ENCODE peak calls at places on chromosome 22, in seven cellular contexts. R is uterus, P is stomach, U is HCT116, J is A549, W is heart left ventricle, D is endothelial cell of umbilical vein. G is an unnamed sample.

GRCh38 chr22:26542831-26543230 is 30.6 kb upstream of the TFIP11 start:
- DNase-seq in D (no peak), U (no peak), P (no peak), R (no peak), W (no peak), J (no peak), G (no peak)

GRCh38 chr22:22687638-22688500 is 43.5 kb downstream of the GGTLC2 start:
- DNase-seq in J (peak), U (no peak), P (peak), D (peak), W (no peak), R (peak), G (no peak)

GRCh38 chr22:27639180-27640086 is 162.1 kb downstream of the MN1 start:
- DNase-seq in D (no peak), J (no peak), R (no peak), W (no peak), U (no peak), P (no peak), G (no peak)

GRCh38 chr22:24054356-24054755 is 43.3 kb downstream of the CABIN1 start:
- DNase-seq in P (no peak), U (no peak), W (no peak), D (no peak), J (no peak), R (no peak), G (no peak)

GRCh38 chr22:44931077-44931540 is 78.7 kb downstream of the PHF21B start:
- DNase-seq in J (no peak), P (no peak), U (no peak), W (peak), D (no peak), R (peak), G (no peak)

GRCh38 chr22:46758867-46759290 is 3.6 kb upstream of the TBC1D22A start:
- DNase-seq in U (peak), P (peak), D (peak), J (peak), W (no peak), R (no peak), G (no peak)

GRCh38 chr22:37906364-37907008 is 389 bp downstream of the MICALL1 start:
- DNase-seq in W (no peak), U (no peak), J (no peak), P (no peak), R (peak), D (no peak), G (peak)

GRCh38 chr22:45997077-45997774 is 20.3 kb upstream of the WNT7B start:
- DNase-seq in U (no peak), J (no peak), R (peak), P (peak), W (peak), D (peak), G (no peak)

GRCh38 chr22:27990879-27991278 is 71.8 kb upstream of the PITPNB start:
- DNase-seq in D (peak), J (peak), R (peak), W (peak), U (peak), P (peak), G (no peak)

GRCh38 chr22:48955351-48956311 is 872.0 kb downstream of the BRD1 start:
- DNase-seq in D (no peak), W (no peak), J (no peak), P (peak), R (peak), U (no peak), G (no peak)

GRCh38 chr22:38177926-38178604 is 3.6 kb downstream of the PLA2G6 start:
- DNase-seq in D (peak), U (peak), P (peak), W (peak), R (peak), J (peak), G (no peak)

GRCh38 chr22:45064313-45065268 is 54.8 kb upstream of the PHF21B start:
- DNase-seq in P (no peak), J (no peak), R (no peak), W (no peak), D (no peak), U (no peak), G (peak)

GRCh38 chr22:41544671-41545476 is 604 bp upstream of the POLR3H start:
- DNase-seq in P (no peak), J (no peak), D (no peak), R (no peak), W (no peak), U (no peak), G (no peak)

GRCh38 chr22:31926969-31927368 is 17.4 kb upstream of the YWHAH start:
- DNase-seq in R (no peak), U (no peak), D (no peak), J (no peak), W (no peak), P (no peak), G (no peak)

GRCh38 chr22:20123364-20124082 is 6.5 kb upstream of the TRMT2A start:
- DNase-seq in J (no peak), U (no peak), D (no peak), W (no peak), P (no peak), R (no peak), G (no peak)
- TF ChIP-seq POLR2A in J (no peak), U (no peak), D (no peak), W (no peak), P (no peak), R (no peak), G (no peak)

DNA sequence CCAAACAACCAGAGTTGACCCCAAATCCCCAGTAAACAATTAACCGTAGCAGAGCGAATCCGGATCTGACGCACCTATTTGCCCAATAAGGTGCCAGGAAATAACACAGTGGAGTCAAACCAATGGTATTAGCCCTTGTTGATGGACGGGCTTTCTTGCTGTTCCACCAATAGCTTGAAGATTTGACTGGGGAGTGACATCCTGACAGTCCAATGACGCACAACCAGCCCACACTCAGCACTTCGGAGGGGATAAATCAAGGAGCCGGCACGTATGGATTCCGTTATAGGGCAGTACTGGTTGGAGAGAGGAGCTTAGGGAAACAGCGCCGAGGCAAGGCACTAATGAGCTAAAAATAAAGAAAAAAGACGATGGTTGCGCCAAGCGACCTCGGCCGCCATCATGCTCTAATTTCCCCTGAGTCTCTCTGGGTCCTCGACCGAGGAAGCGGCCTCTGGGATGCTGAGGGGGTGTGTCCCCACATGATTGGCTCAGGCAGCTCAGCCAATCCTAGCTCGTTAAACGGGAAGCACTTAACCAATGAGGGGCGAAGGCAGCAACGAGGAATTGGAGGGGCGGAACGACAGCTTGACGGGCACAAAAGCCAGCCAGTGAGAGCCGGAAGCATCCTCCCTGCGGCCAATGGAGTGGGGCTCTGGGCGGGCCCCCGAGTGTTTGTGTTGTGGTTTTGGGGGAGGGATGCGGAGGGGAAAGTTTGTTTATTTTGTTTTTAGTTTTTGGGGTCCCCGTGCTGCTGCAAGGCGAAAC is 49.5 kb downstream of the FAM83F start:
- DNase-seq in P (peak), D (peak), U (peak), R (peak), W (peak), J (peak), G (peak)
- TF ChIP-seq POLR2A in P (peak), D (no peak), U (no peak), R (peak), W (peak), J (peak), G (peak)

GRCh38 chr22:35380013-35380412 is 883 bp upstream of the HMOX1 start:
- DNase-seq in R (no peak), J (no peak), P (no peak), W (no peak), D (peak), U (no peak), G (no peak)

GRCh38 chr22:35379146-35379993 is 1.5 kb upstream of the HMOX1 start:
- DNase-seq in J (no peak), W (no peak), U (no peak), P (no peak), D (no peak), R (no peak), G (no peak)

GRCh38 chr22:35378547-35379078 is 2.3 kb upstream of the HMOX1 start:
- DNase-seq in P (no peak), R (no peak), J (no peak), D (no peak), U (no peak), W (no peak), G (no peak)

GRCh38 chr22:35381424-35381772 is 502 bp downstream of the HMOX1 start:
- DNase-seq in R (no peak), P (no peak), D (peak), U (no peak), J (no peak), W (no peak), G (no peak)

GRCh38 chr22:35380537-35381423 is at the start of gene HMOX1:
- DNase-seq in J (peak), U (peak), R (peak), P (peak), W (peak), D (peak), G (peak)
- TF ChIP-seq POLR2A in J (peak), U (peak), R (peak), P (no peak), W (peak), D (peak), G (peak)

GRCh38 chr22:50305658-50306566 is 1.5 kb downstream of the PLXNB2 start:
- DNase-seq in W (peak), U (peak), J (peak), P (peak), R (peak), D (peak), G (peak)
- TF ChIP-seq POLR2A in W (no peak), U (no peak), J (peak), P (no peak), R (no peak), D (peak), G (peak)

DNA sequence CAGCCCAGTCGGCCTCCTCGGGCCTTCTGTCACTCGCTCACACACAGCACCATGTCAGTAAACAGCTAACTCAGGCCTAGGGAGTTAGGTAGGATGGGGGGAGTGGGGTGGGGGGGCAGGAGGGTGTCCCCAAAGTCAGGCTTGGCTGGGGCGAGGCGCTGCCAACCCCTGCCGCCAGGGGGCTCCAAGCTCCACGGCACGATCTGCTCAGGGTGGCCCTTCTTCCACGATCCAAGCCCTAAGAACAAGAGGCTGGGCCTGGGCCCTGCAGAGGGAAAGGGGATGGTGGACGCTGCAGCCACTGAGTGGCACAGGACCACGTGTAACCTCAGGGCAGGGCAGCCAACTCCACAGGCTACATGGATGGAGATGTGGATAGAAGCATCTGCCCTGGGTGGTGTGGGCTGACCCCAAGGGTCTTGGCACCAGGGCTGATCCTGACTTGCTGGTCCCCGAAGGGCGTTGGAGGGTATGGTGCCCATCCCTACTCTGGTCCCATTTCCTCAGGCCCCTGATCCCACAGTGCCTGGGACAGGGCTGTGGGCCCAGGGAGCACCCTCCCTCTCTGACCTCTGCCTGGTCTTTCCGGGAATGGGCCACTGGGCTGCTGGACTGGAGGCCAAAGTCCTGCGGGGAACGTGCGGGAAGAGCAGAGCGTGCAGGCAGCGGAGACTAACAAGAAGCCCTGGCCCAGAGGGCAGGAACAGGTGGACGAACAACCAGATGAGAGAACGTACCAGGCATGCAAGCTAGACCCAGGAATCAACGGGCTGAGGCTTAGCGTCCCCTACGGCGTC is 29.1 kb upstream of the TXNRD2 start:
- DNase-seq in W (peak), J (peak), P (peak), D (peak), U (no peak), R (peak), G (peak)
- TF ChIP-seq POLR2A in W (no peak), J (no peak), P (no peak), D (no peak), U (no peak), R (no peak), G (no peak)

GRCh38 chr22:39292561-39293074 is 26.8 kb downstream of the RPL3 start:
- DNase-seq in P (peak), D (peak), R (peak), W (peak), J (peak), U (peak), G (no peak)
- TF ChIP-seq POLR2A in P (no peak), D (peak), R (no peak), W (peak), J (no peak), U (peak), G (no peak)

GRCh38 chr22:30310881-30311771 is 15.6 kb downstream of the TBC1D10A start:
- DNase-seq in J (no peak), D (no peak), P (peak), W (peak), R (peak), U (no peak), G (no peak)
- TF ChIP-seq POLR2A in J (no peak), D (no peak), P (no peak), W (peak), R (no peak), U (no peak), G (no peak)

GRCh38 chr22:19042285-19043110 is 79.7 kb downstream of the DGCR2 start:
- DNase-seq in J (no peak), D (no peak), P (no peak), U (no peak), W (no peak), R (no peak), G (no peak)

GRCh38 chr22:19041403-19042074 is 80.7 kb downstream of the DGCR2 start:
- DNase-seq in U (no peak), J (no peak), W (no peak), D (no peak), P (no peak), R (no peak), G (no peak)

GRCh38 chr22:19045094-19045493 is 77.1 kb downstream of the DGCR2 start:
- DNase-seq in P (no peak), D (no peak), R (no peak), W (no peak), U (no peak), J (no peak), G (no peak)

GRCh38 chr22:19044381-19044780 is 77.8 kb downstream of the DGCR2 start:
- DNase-seq in U (no peak), W (no peak), P (no peak), D (no peak), R (no peak), J (no peak), G (no peak)

DNA sequence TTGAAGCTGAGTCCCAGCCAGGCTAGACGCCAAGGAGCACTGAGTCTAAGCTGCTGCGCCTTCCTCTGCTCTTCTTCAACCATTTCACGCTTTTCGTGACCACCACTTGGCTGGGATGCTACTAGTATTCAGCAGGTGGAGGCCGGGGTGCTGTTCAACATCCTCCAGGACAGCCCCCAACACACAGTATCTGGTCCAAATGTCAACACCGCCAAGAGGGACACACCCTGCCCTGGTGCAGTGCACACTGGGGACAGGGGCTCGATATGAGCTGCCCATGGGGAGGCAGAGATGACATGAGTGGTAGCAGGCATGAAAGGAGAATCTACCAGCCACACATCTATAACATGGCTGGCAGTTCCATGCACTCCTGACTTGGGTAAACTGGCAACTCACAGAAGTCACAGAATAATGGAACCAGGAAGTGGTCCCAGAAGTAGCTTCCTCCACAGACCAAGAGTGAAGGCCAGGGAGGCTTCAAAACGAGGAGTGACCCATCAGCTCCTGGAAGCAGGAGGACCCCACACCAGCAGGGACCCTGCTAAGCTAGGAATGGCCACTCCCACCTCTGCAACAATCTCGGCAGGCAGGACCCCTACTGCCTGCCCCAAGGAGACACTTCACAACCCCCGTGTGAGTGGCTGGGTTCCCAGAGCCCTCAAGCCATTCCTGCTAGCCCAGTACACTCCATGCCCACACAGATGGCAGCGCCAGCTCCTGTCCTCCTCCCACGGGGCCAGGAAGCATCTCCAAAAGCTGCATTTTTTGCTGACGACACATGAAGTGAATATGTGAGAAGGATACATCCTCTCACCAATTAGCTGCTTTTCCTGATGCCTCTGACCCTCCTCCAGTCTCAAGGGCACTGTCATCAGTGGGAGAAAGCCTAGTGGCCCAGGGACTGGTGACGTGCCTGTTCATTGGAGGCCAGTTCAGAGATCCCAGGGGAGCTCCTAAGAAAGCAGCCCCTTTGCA is 78.8 kb downstream of the DGCR2 start:
- DNase-seq in P (no peak), W (no peak), D (no peak), U (no peak), J (no peak), R (no peak), G (no peak)
- TF ChIP-seq POLR2A in P (no peak), W (no peak), D (no peak), U (no peak), J (no peak), R (no peak), G (no peak)